ENCODE peak calls at places on chromosome 22, in six cellular contexts. One of them, this sample, is unnamed.

GRCh38 chr22:38218661-38219331 is 17.0 kb downstream of the MAFF start:
- DNase-seq in CD4-positive, CD25-positive, alpha-beta regulatory T cell: no peak
- DNase-seq in CD8-positive, alpha-beta memory T cell: peak; percentile 56
- DNase-seq in upper lobe of right lung: peak; percentile 91
- DNase-seq in tibial nerve: no peak
- DNase-seq in adipocyte: peak; percentile 95
- DNase-seq in this sample: no peak

GRCh38 chr22:27615408-27615807 is 186.1 kb downstream of the MN1 start:
- DNase-seq in CD4-positive, CD25-positive, alpha-beta regulatory T cell: no peak
- DNase-seq in CD8-positive, alpha-beta memory T cell: no peak
- DNase-seq in adipocyte: no peak
- DNase-seq in tibial nerve: no peak
- DNase-seq in upper lobe of right lung: no peak
- DNase-seq in this sample: no peak

GRCh38 chr22:25006354-25006753 is 53.8 kb downstream of the KIAA1671 start:
- DNase-seq in adipocyte: no peak
- DNase-seq in CD8-positive, alpha-beta memory T cell: no peak
- DNase-seq in upper lobe of right lung: no peak
- DNase-seq in tibial nerve: no peak
- DNase-seq in CD4-positive, CD25-positive, alpha-beta regulatory T cell: no peak
- DNase-seq in this sample: no peak

GRCh38 chr22:20937794-20938148 is 20.6 kb downstream of the CRKL start:
- DNase-seq in tibial nerve: no peak
- DNase-seq in CD4-positive, CD25-positive, alpha-beta regulatory T cell: no peak
- DNase-seq in CD8-positive, alpha-beta memory T cell: no peak
- DNase-seq in upper lobe of right lung: no peak
- DNase-seq in adipocyte: no peak
- DNase-seq in this sample: no peak

GRCh38 chr22:20569059-20570058 is 61.9 kb downstream of the MED15 start:
- DNase-seq in upper lobe of right lung: peak; percentile 93
- DNase-seq in CD8-positive, alpha-beta memory T cell: peak; percentile 77
- DNase-seq in CD4-positive, CD25-positive, alpha-beta regulatory T cell: peak; percentile 90
- DNase-seq in tibial nerve: peak; percentile 72
- DNase-seq in adipocyte: peak; percentile 95
- DNase-seq in this sample: peak; percentile 88

GRCh38 chr22:47056361-47056760 is 293.9 kb downstream of the TBC1D22A start:
- DNase-seq in CD8-positive, alpha-beta memory T cell: no peak
- DNase-seq in CD4-positive, CD25-positive, alpha-beta regulatory T cell: no peak
- DNase-seq in upper lobe of right lung: peak; percentile 46
- DNase-seq in adipocyte: no peak
- DNase-seq in tibial nerve: no peak
- DNase-seq in this sample: no peak

GRCh38 chr22:47277001-47277400 is 514.6 kb downstream of the TBC1D22A start:
- DNase-seq in adipocyte: no peak
- DNase-seq in CD8-positive, alpha-beta memory T cell: no peak
- DNase-seq in upper lobe of right lung: peak; percentile 52
- DNase-seq in CD4-positive, CD25-positive, alpha-beta regulatory T cell: no peak
- DNase-seq in tibial nerve: no peak
- DNase-seq in this sample: no peak

GRCh38 chr22:39152024-39152510 is 413 bp downstream of the CBX7 start:
- DNase-seq in tibial nerve: no peak
- DNase-seq in CD4-positive, CD25-positive, alpha-beta regulatory T cell: no peak
- DNase-seq in adipocyte: no peak
- DNase-seq in CD8-positive, alpha-beta memory T cell: no peak
- DNase-seq in upper lobe of right lung: no peak
- DNase-seq in this sample: no peak

GRCh38 chr22:21099578-21099977 is 53.8 kb downstream of the LRRC74B start:
- DNase-seq in CD8-positive, alpha-beta memory T cell: no peak
- DNase-seq in adipocyte: no peak
- DNase-seq in tibial nerve: no peak
- DNase-seq in upper lobe of right lung: no peak
- DNase-seq in CD4-positive, CD25-positive, alpha-beta regulatory T cell: no peak
- DNase-seq in this sample: no peak

GRCh38 chr22:47512617-47513016 is 750.2 kb downstream of the TBC1D22A start:
- DNase-seq in upper lobe of right lung: no peak
- DNase-seq in CD8-positive, alpha-beta memory T cell: no peak
- DNase-seq in tibial nerve: no peak
- DNase-seq in adipocyte: no peak
- DNase-seq in CD4-positive, CD25-positive, alpha-beta regulatory T cell: no peak
- DNase-seq in this sample: no peak

GRCh38 chr22:28027453-28028448 is 108.7 kb upstream of the PITPNB start:
- DNase-seq in CD4-positive, CD25-positive, alpha-beta regulatory T cell: no peak
- DNase-seq in tibial nerve: peak; percentile 45
- DNase-seq in adipocyte: no peak
- DNase-seq in upper lobe of right lung: peak; percentile 55
- DNase-seq in CD8-positive, alpha-beta memory T cell: no peak
- DNase-seq in this sample: no peak

GRCh38 chr22:19525666-19526065 is 1.5 kb upstream of the CLDN5 start:
- DNase-seq in CD8-positive, alpha-beta memory T cell: no peak
- DNase-seq in CD4-positive, CD25-positive, alpha-beta regulatory T cell: no peak
- DNase-seq in upper lobe of right lung: no peak
- DNase-seq in adipocyte: no peak
- DNase-seq in tibial nerve: no peak
- DNase-seq in this sample: no peak

GRCh38 chr22:19519041-19519926 is 4.9 kb downstream of the CLDN5 start:
- DNase-seq in adipocyte: no peak
- DNase-seq in tibial nerve: no peak
- DNase-seq in CD4-positive, CD25-positive, alpha-beta regulatory T cell: no peak
- DNase-seq in CD8-positive, alpha-beta memory T cell: no peak
- DNase-seq in upper lobe of right lung: no peak
- DNase-seq in this sample: no peak

GRCh38 chr22:29253561-29254282 is 14.1 kb downstream of the RHBDD3 start:
- DNase-seq in CD8-positive, alpha-beta memory T cell: no peak
- DNase-seq in adipocyte: no peak
- DNase-seq in upper lobe of right lung: peak; percentile 52
- DNase-seq in tibial nerve: no peak
- DNase-seq in CD4-positive, CD25-positive, alpha-beta regulatory T cell: no peak
- DNase-seq in this sample: no peak

GRCh38 chr22:38308791-38309498 is 8.3 kb downstream of the CSNK1E start:
- DNase-seq in tibial nerve: no peak
- DNase-seq in CD8-positive, alpha-beta memory T cell: no peak
- DNase-seq in adipocyte: no peak
- DNase-seq in upper lobe of right lung: no peak
- DNase-seq in CD4-positive, CD25-positive, alpha-beta regulatory T cell: no peak
- DNase-seq in this sample: no peak

GRCh38 chr22:50506611-50507420 is 686 bp downstream of the LMF2 start:
- DNase-seq in CD8-positive, alpha-beta memory T cell: no peak
- DNase-seq in CD4-positive, CD25-positive, alpha-beta regulatory T cell: no peak
- DNase-seq in adipocyte: peak; percentile 15
- DNase-seq in upper lobe of right lung: no peak
- DNase-seq in tibial nerve: no peak
- DNase-seq in this sample: no peak

GRCh38 chr22:50105529-50106100 is 15.8 kb downstream of the MOV10L1 start:
- DNase-seq in CD4-positive, CD25-positive, alpha-beta regulatory T cell: peak; percentile 29
- DNase-seq in tibial nerve: no peak
- DNase-seq in adipocyte: no peak
- DNase-seq in upper lobe of right lung: no peak
- DNase-seq in CD8-positive, alpha-beta memory T cell: no peak
- DNase-seq in this sample: no peak

GRCh38 chr22:37298748-37299495 is 16.6 kb downstream of the CYTH4 start:
- DNase-seq in CD8-positive, alpha-beta memory T cell: no peak
- DNase-seq in CD4-positive, CD25-positive, alpha-beta regulatory T cell: no peak
- DNase-seq in upper lobe of right lung: no peak
- DNase-seq in adipocyte: no peak
- DNase-seq in tibial nerve: no peak
- DNase-seq in this sample: no peak

GRCh38 chr22:26671317-26672059 is 14.1 kb downstream of the MIAT start:
- DNase-seq in upper lobe of right lung: peak; percentile 72
- DNase-seq in adipocyte: no peak
- DNase-seq in CD4-positive, CD25-positive, alpha-beta regulatory T cell: peak; percentile 73
- DNase-seq in CD8-positive, alpha-beta memory T cell: peak; percentile 71
- DNase-seq in tibial nerve: peak; percentile 18
- DNase-seq in this sample: peak; percentile 57

GRCh38 chr22:49754674-49755590 is 72.7 kb downstream of the BRD1 start:
- DNase-seq in CD8-positive, alpha-beta memory T cell: no peak
- DNase-seq in upper lobe of right lung: peak; percentile 62
- DNase-seq in adipocyte: no peak
- DNase-seq in CD4-positive, CD25-positive, alpha-beta regulatory T cell: no peak
- DNase-seq in tibial nerve: no peak
- DNase-seq in this sample: no peak

GRCh38 chr22:27472975-27473374 is 328.6 kb downstream of the MN1 start:
- DNase-seq in CD8-positive, alpha-beta memory T cell: no peak
- DNase-seq in tibial nerve: no peak
- DNase-seq in CD4-positive, CD25-positive, alpha-beta regulatory T cell: no peak
- DNase-seq in adipocyte: no peak
- DNase-seq in upper lobe of right lung: no peak
- DNase-seq in this sample: no peak

GRCh38 chr22:28017859-28018258 is 98.8 kb upstream of the PITPNB start:
- DNase-seq in CD4-positive, CD25-positive, alpha-beta regulatory T cell: no peak
- DNase-seq in CD8-positive, alpha-beta memory T cell: no peak
- DNase-seq in tibial nerve: no peak
- DNase-seq in upper lobe of right lung: peak; percentile 53
- DNase-seq in adipocyte: no peak
- DNase-seq in this sample: no peak

GRCh38 chr22:31488988-31489617 is 539 bp downstream of the EIF4ENIF1 start:
- DNase-seq in CD8-positive, alpha-beta memory T cell: peak; percentile 14
- DNase-seq in tibial nerve: no peak
- DNase-seq in adipocyte: peak; percentile 73
- DNase-seq in CD4-positive, CD25-positive, alpha-beta regulatory T cell: peak; percentile 16
- DNase-seq in upper lobe of right lung: peak; percentile 74
- DNase-seq in this sample: peak; percentile 17

GRCh38 chr22:27588273-27588672 is 213.3 kb downstream of the MN1 start:
- DNase-seq in tibial nerve: no peak
- DNase-seq in adipocyte: no peak
- DNase-seq in upper lobe of right lung: no peak
- DNase-seq in CD4-positive, CD25-positive, alpha-beta regulatory T cell: no peak
- DNase-seq in CD8-positive, alpha-beta memory T cell: no peak
- DNase-seq in this sample: no peak

GRCh38 chr22:20524004-20524481 is 16.6 kb downstream of the MED15 start:
- DNase-seq in CD4-positive, CD25-positive, alpha-beta regulatory T cell: peak; percentile 20
- DNase-seq in adipocyte: no peak
- DNase-seq in CD8-positive, alpha-beta memory T cell: no peak
- DNase-seq in tibial nerve: no peak
- DNase-seq in upper lobe of right lung: no peak
- DNase-seq in this sample: no peak

GRCh38 chr22:29670615-29671014 is 49.2 kb upstream of the CABP7 start:
- DNase-seq in CD8-positive, alpha-beta memory T cell: no peak
- DNase-seq in tibial nerve: no peak
- DNase-seq in CD4-positive, CD25-positive, alpha-beta regulatory T cell: no peak
- DNase-seq in adipocyte: no peak
- DNase-seq in upper lobe of right lung: no peak
- DNase-seq in this sample: no peak

GRCh38 chr22:40211481-40212052 is 33.8 kb downstream of the TNRC6B start:
- DNase-seq in CD8-positive, alpha-beta memory T cell: no peak
- DNase-seq in upper lobe of right lung: no peak
- DNase-seq in CD4-positive, CD25-positive, alpha-beta regulatory T cell: no peak
- DNase-seq in adipocyte: no peak
- DNase-seq in tibial nerve: no peak
- DNase-seq in this sample: no peak

GRCh38 chr22:40206561-40206960 is 28.8 kb downstream of the TNRC6B start:
- DNase-seq in upper lobe of right lung: no peak
- DNase-seq in CD4-positive, CD25-positive, alpha-beta regulatory T cell: no peak
- DNase-seq in adipocyte: no peak
- DNase-seq in CD8-positive, alpha-beta memory T cell: no peak
- DNase-seq in tibial nerve: no peak
- DNase-seq in this sample: no peak

GRCh38 chr22:40210814-40211213 is 33.1 kb downstream of the TNRC6B start:
- DNase-seq in tibial nerve: no peak
- DNase-seq in upper lobe of right lung: no peak
- DNase-seq in CD4-positive, CD25-positive, alpha-beta regulatory T cell: no peak
- DNase-seq in adipocyte: no peak
- DNase-seq in CD8-positive, alpha-beta memory T cell: no peak
- DNase-seq in this sample: no peak

GRCh38 chr22:40212126-40212525 is 34.4 kb downstream of the TNRC6B start:
- DNase-seq in adipocyte: no peak
- DNase-seq in upper lobe of right lung: no peak
- DNase-seq in CD8-positive, alpha-beta memory T cell: no peak
- DNase-seq in tibial nerve: no peak
- DNase-seq in CD4-positive, CD25-positive, alpha-beta regulatory T cell: no peak
- DNase-seq in this sample: no peak

DNA sequence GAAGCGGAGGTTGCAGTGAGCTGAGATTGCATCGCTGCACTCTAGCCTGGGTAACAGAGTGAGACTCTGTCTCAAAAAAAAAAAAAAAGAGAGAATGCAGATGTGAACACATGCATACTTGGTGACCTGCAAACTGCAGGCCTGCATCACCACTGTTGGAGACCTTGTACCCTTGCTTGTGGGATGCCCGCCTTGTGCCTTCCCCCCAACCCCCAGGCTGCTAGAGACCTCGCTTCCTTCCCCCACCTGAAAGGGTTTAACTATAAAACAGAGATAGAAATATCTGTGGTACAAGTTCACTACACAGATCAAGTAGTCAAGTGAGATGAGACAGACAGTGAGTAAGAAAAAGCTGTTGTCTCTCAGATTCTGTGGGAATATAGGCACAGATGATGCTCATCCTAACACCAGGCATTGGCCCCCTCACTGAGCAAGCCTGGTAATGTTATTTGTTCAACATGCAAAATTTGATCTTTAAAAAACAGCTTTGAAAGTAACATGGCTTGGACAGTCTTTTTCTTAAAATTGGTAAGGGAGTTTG is 32.3 kb downstream of the TNRC6B start:
- DNase-seq in CD8-positive, alpha-beta memory T cell: no peak
- DNase-seq in tibial nerve: no peak
- DNase-seq in adipocyte: no peak
- DNase-seq in CD4-positive, CD25-positive, alpha-beta regulatory T cell: no peak
- DNase-seq in upper lobe of right lung: no peak
- DNase-seq in this sample: no peak
- H3K4me1 ChIP-seq in CD8-positive, alpha-beta memory T cell: peaks cover 53% of the 10 kb centered on the region
- H3K4me1 ChIP-seq in tibial nerve: peaks cover 40% of the 10 kb centered on the region
- H3K4me1 ChIP-seq in adipocyte: peaks cover 23% of the 10 kb centered on the region
- H3K4me1 ChIP-seq in CD4-positive, CD25-positive, alpha-beta regulatory T cell: peaks cover 29% of the 10 kb centered on the region
- H3K4me1 ChIP-seq in upper lobe of right lung: peaks cover 46% of the 10 kb centered on the region
- H3K4me1 ChIP-seq in this sample: peaks cover 18% of the 10 kb centered on the region

GRCh38 chr22:22197993-22198402 is 46.6 kb upstream of the VPREB1 start:
- DNase-seq in adipocyte: no peak
- DNase-seq in CD8-positive, alpha-beta memory T cell: no peak
- DNase-seq in tibial nerve: no peak
- DNase-seq in CD4-positive, CD25-positive, alpha-beta regulatory T cell: no peak
- DNase-seq in upper lobe of right lung: no peak
- DNase-seq in this sample: no peak
- H3K27me3 ChIP-seq in adipocyte: peaks cover 67% of the 10 kb centered on the region
- H3K27me3 ChIP-seq in CD8-positive, alpha-beta memory T cell: no peaks in the 10 kb centered on the region
- H3K27me3 ChIP-seq in tibial nerve: peaks cover 18% of the 10 kb centered on the region
- H3K27me3 ChIP-seq in CD4-positive, CD25-positive, alpha-beta regulatory T cell: peaks cover 2% of the 10 kb centered on the region
- H3K27me3 ChIP-seq in upper lobe of right lung: peaks cover 39% of the 10 kb centered on the region
- H3K27me3 ChIP-seq in this sample: no peaks in the 10 kb centered on the region

GRCh38 chr22:17629646-17630045 is 1.1 kb upstream of the ATP6V1E1 start:
- DNase-seq in tibial nerve: no peak
- DNase-seq in upper lobe of right lung: peak; percentile 34
- DNase-seq in adipocyte: no peak
- DNase-seq in CD4-positive, CD25-positive, alpha-beta regulatory T cell: no peak
- DNase-seq in CD8-positive, alpha-beta memory T cell: no peak
- DNase-seq in this sample: no peak
- H3K4me3 ChIP-seq in tibial nerve: no peak overlapping the region
- H3K4me3 ChIP-seq in upper lobe of right lung: no peak overlapping the region
- H3K4me3 ChIP-seq in adipocyte: peak overlapping the region; percentile 98
- H3K4me3 ChIP-seq in CD4-positive, CD25-positive, alpha-beta regulatory T cell: peak overlapping the region; percentile 99
- H3K4me3 ChIP-seq in CD8-positive, alpha-beta memory T cell: no peak overlapping the region
- H3K4me3 ChIP-seq in this sample: no peak overlapping the region

DNA sequence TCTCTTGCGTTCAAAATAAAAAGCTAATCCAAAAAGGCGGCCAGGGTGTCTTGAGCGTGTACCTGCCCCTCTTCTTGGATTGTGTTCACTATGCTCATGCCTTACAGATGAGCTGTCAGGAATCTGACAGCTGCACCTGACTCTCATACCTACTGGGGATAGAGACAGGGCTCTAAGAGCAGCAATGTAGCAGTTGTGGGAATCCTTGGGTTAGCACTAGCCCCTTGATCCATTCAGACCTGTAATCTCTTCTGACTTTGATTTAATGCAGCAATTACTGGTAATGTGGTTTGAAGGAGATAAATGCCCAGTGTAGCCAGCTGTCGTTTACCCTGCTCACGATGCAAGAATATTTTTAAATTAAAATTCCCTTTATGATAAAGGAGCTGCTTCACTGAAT is 145.8 kb downstream of the APOL5 start:
- DNase-seq in adipocyte: no peak
- DNase-seq in tibial nerve: no peak
- DNase-seq in CD4-positive, CD25-positive, alpha-beta regulatory T cell: no peak
- DNase-seq in upper lobe of right lung: no peak
- DNase-seq in CD8-positive, alpha-beta memory T cell: no peak
- DNase-seq in this sample: no peak
- H3K4me1 ChIP-seq in adipocyte: peaks cover 28% of the 10 kb centered on the region
- H3K4me1 ChIP-seq in tibial nerve: no peaks in the 10 kb centered on the region
- H3K4me1 ChIP-seq in CD4-positive, CD25-positive, alpha-beta regulatory T cell: no peaks in the 10 kb centered on the region
- H3K4me1 ChIP-seq in upper lobe of right lung: peaks cover 6% of the 10 kb centered on the region
- H3K4me1 ChIP-seq in CD8-positive, alpha-beta memory T cell: no peaks in the 10 kb centered on the region
- H3K4me1 ChIP-seq in this sample: no peaks in the 10 kb centered on the region

This sample was measured in naive thymus-derived CD4-positive, alpha-beta T cell.